ENCODE peak calls at places on chromosomes 4 and X, in six cellular contexts. G is amniotic epithelial cell, E is ACHN, W is neuronal stem cell, V is choroid plexus epithelial cell, J is GM23248. T is an unnamed sample.

GRCh38 chr4:15182600-15183222 is 180.4 kb downstream of the CPEB2 start:
- DNase-seq in E (no peak), V (peak), G (peak), J (peak), W (no peak), T (peak)

GRCh38 chr4:2007804-2008670 is 737 bp downstream of the NELFA start:
- DNase-seq in V (peak), W (peak), E (no peak), J (peak), G (no peak), T (peak)

GRCh38 chr4:145545538-145546224 is 64.0 kb downstream of the SMAD1 start:
- DNase-seq in J (peak), G (peak), E (peak), V (peak), W (no peak), T (peak)

GRCh38 chr4:173399016-173399415 is at the start of gene SCRG1:
- DNase-seq in E (no peak), J (no peak), V (no peak), W (peak), G (peak), T (peak)

GRCh38 chrX:38959736-38960534 is 158.7 kb downstream of the MID1IP1 start:
- DNase-seq in J (no peak), V (peak), E (no peak), G (no peak), W (no peak), T (peak)

GRCh38 chrX:138756234-138756633 is 44.7 kb upstream of the FGF13 start:
- DNase-seq in W (peak), J (peak), V (peak), E (peak), G (no peak), T (peak)

GRCh38 chr4:38313175-38313574 is 350.8 kb upstream of the KLF3 start:
- DNase-seq in G (no peak), J (no peak), V (no peak), W (no peak), E (no peak), T (no peak)

GRCh38 chr4:40699648-40700047 is 50.1 kb upstream of the NSUN7 start:
- DNase-seq in G (peak), V (peak), W (no peak), J (peak), E (peak), T (no peak)

GRCh38 chr4:10192331-10192730 is 75.7 kb upstream of the WDR1 start:
- DNase-seq in G (no peak), W (no peak), E (no peak), V (no peak), J (no peak), T (no peak)

GRCh38 chrX:31071262-31071661 is 579 bp downstream of the FTHL17 start:
- DNase-seq in J (no peak), W (no peak), G (no peak), V (no peak), E (no peak), T (no peak)

GRCh38 chrX:130523460-130524394 is 121.9 kb downstream of the RBMX2 start:
- DNase-seq in W (peak), V (peak), E (peak), J (no peak), G (no peak), T (peak)

GRCh38 chr4:48033825-48034413 is 17.3 kb downstream of the NIPAL1 start:
- DNase-seq in V (peak), W (no peak), G (peak), E (peak), J (peak), T (no peak)

GRCh38 chrX:119008122-119008744 is 33.8 kb downstream of the LONRF3 start:
- DNase-seq in W (peak), G (peak), J (peak), E (peak), V (peak), T (peak)

GRCh38 chr4:27463816-27464215 is 603.2 kb downstream of the STIM2 start:
- DNase-seq in G (peak), V (peak), E (peak), J (peak), W (no peak), T (no peak)

GRCh38 chr4:90857081-90857820 is 730.1 kb downstream of the CCSER1 start:
- DNase-seq in E (no peak), W (no peak), J (no peak), G (no peak), V (no peak), T (no peak)

GRCh38 chr4:88706574-88706973 is 8.9 kb upstream of the NAP1L5 start:
- DNase-seq in G (peak), W (no peak), E (peak), J (peak), V (peak), T (peak)

GRCh38 chrX:70174754-70175153 is 2.5 kb upstream of the DGAT2L6 start:
- DNase-seq in G (peak), J (peak), V (no peak), E (no peak), W (no peak), T (no peak)

GRCh38 chr4:15649914-15650545 is 5.1 kb downstream of the FBXL5 start:
- DNase-seq in V (peak), W (peak), J (peak), G (peak), E (peak), T (peak)

GRCh38 chr4:77172336-77172735 is 15.3 kb downstream of the CCNG2 start:
- DNase-seq in G (peak), V (peak), J (peak), W (no peak), E (peak), T (no peak)

GRCh38 chr4:8773124-8773931 is 98.3 kb downstream of the HMX1 start:
- DNase-seq in V (no peak), J (no peak), W (no peak), E (no peak), G (no peak), T (no peak)

GRCh38 chr4:155403886-155404285 is 27.1 kb upstream of the MAP9 start:
- DNase-seq in W (peak), V (peak), G (peak), J (peak), E (peak), T (peak)

GRCh38 chrX:44152867-44153266 is 179.7 kb upstream of the NDP start:
- DNase-seq in W (no peak), V (peak), E (no peak), G (peak), J (peak), T (peak)

GRCh38 chr4:147916351-147916750 is 184.5 kb downstream of the ARHGAP10 start:
- DNase-seq in V (no peak), J (peak), G (no peak), W (no peak), E (no peak), T (no peak)

GRCh38 chr4:185068837-185069236 is 50.5 kb downstream of the HELT start:
- DNase-seq in J (no peak), V (no peak), W (no peak), G (no peak), E (no peak), T (peak)

GRCh38 chrX:6460893-6461490 is 73.9 kb downstream of the VCX3A start:
- DNase-seq in V (no peak), W (no peak), J (no peak), E (peak), G (no peak), T (no peak)

GRCh38 chr4:52853351-52853750 is 8.8 kb upstream of the RASL11B start:
- DNase-seq in E (no peak), G (peak), W (no peak), V (peak), J (peak), T (peak)

GRCh38 chr4:140255467-140255866 is 101.5 kb upstream of the MAML3 start:
- DNase-seq in J (peak), G (no peak), V (peak), E (no peak), W (no peak), T (no peak)

GRCh38 chrX:40104649-40105015 is 6.9 kb upstream of the BCOR start:
- DNase-seq in J (peak), V (peak), W (no peak), E (peak), G (peak), T (peak)

GRCh38 chr4:15410750-15411149 is 17.1 kb upstream of the C1QTNF7 start:
- DNase-seq in E (no peak), J (no peak), V (peak), W (no peak), G (peak), T (peak)

GRCh38 chr4:118942465-118942864 is 53.8 kb downstream of the SYNPO2 start:
- DNase-seq in V (no peak), W (no peak), E (no peak), J (peak), G (peak), T (peak)

GRCh38 chr4:52091811-52092210 is 40.7 kb downstream of the SPATA18 start:
- DNase-seq in W (no peak), G (no peak), V (peak), E (no peak), J (peak), T (no peak)

T was measured in cardiac muscle cell.